ENCODE peak calls at places on chromosomes 13 and 19, in six cellular contexts. J is SK-N-SH, C is GM23338, Z is ascending aorta, F is RWPE2, D is fibroblast of lung. R is an unnamed sample. For H3K36me3, the result is how much of the 10 kb centered on the place peaks cover.

GRCh38 chr13:48500652-48501197 is 32.2 kb downstream of the RCBTB2 start:
- DNase-seq in J (no peak), C (peak), Z (no peak), F (no peak), D (peak), R (no peak)

GRCh38 chr13:87274209-87274819 is 396.9 kb upstream of the SLITRK5 start:
- DNase-seq in J (peak), C (peak), Z (no peak), F (no peak), D (peak), R (peak)

GRCh38 chr19:3343619-3344502 is 22.5 kb upstream of the NFIC start:
- DNase-seq in J (peak), C (peak), Z (peak), F (peak), D (peak), R (peak)

GRCh38 chr13:32048816-32049215 is 17.2 kb downstream of the FRY start:
- DNase-seq in J (peak), C (no peak), Z (no peak), F (no peak), D (no peak), R (no peak)

GRCh38 chr19:35673121-35673804 is 6.9 kb downstream of the UPK1A start:
- DNase-seq in J (peak), C (peak), Z (no peak), F (no peak), D (peak), R (no peak)

GRCh38 chr13:113928701-113929627 is 44.9 kb downstream of the C13orf46 start:
- DNase-seq in J (peak), C (no peak), Z (peak), F (peak), D (peak), R (peak)

GRCh38 chr13:48637601-48638000 is 16.1 kb upstream of the CYSLTR2 start:
- DNase-seq in J (no peak), C (no peak), Z (no peak), F (no peak), D (no peak), R (no peak)

GRCh38 chr13:50843256-50844043 is at the start of gene DLEU7:
- DNase-seq in J (peak), C (peak), Z (no peak), F (no peak), D (peak), R (no peak)

GRCh38 chr19:32098953-32099352 is 246.5 kb upstream of the ZNF507 start:
- DNase-seq in J (no peak), C (peak), Z (no peak), F (no peak), D (no peak), R (no peak)
- TF ChIP-seq CTCF in J (no peak), C (no peak), Z (no peak), F (no peak), D (no peak), R (no peak)

DNA sequence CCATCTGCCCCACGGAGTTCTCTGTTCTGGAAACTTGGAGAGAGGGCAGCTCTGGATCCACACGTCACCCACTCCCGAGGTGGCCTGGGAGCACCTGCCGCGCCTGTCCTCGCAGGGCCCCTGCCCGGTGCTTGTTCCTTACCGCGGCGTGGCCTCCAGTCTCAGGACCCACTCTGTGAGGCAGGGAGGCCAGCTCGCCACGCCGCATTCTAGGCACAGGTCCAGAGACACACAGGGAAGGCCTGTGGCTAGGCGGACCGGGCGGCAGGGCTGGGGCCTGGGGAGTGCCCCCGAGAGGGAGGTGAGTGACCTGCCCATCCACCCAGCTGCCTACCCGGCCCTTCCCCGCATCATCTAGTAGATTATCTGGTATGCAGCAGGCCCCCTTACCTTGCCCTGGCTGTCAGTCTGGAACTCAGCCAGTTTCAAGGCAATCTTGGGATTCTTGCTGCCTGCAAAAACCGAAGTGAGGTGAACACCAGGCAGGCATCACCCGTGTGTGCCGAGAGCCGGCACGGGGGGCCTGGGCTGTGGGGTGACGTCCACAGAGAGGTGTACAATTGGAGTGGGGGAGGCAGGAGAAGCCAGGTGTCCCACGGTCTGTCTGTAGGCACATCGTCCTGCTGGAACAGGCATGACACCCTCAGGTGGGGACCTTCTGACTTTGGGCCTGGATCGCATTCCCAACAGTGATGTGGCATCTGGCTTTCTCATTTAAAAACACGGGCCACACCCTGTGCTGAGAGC is 23.6 kb downstream of the DPP9 start:
- DNase-seq in J (no peak), C (no peak), Z (no peak), F (no peak), D (no peak), R (no peak)
- H3K36me3 ChIP-seq in J (half or more), C (under half), Z (half or more), F (half or more), D (under half), R (half or more)

GRCh38 chr19:8343483-8343844 is 402 bp upstream of the KANK3 start:
- DNase-seq in J (no peak), C (no peak), Z (no peak), F (no peak), D (no peak), R (no peak)
- H3K4me3 ChIP-seq in J (no peak), C (peak), Z (peak), F (peak), D (no peak), R (no peak)

GRCh38 chr19:39390460-39390758 is 497 bp downstream of the PAF1 start:
- DNase-seq in J (no peak), C (no peak), Z (no peak), F (no peak), D (no peak), R (no peak)
- TF ChIP-seq CTCF in J (no peak), C (no peak), Z (no peak), F (no peak), D (no peak), R (no peak)

DNA sequence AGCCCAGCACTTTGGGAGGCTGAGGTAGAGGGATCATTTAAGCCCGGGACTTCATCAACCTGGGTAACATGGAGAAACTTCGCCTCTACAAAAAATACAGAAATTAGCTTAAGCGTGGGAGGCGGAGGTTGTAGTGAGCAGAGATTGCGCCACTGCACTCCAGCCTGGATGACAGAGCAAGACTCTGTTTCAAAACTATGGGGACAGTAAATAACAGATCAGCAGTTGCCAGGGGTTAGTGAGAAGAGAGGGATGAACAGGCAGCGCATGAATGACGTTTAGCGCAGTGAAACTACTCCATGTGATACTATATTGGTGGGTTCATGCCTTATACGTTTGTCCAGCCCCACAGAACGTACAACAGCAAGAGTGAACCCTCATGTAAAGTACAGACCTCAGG is 7.1 kb upstream of the ICAM3 start:
- DNase-seq in J (no peak), C (no peak), Z (no peak), F (no peak), D (no peak), R (no peak)
- H3K36me3 ChIP-seq in J (under half), C (under half), Z (under half), F (under half), D (under half), R (under half)

DNA sequence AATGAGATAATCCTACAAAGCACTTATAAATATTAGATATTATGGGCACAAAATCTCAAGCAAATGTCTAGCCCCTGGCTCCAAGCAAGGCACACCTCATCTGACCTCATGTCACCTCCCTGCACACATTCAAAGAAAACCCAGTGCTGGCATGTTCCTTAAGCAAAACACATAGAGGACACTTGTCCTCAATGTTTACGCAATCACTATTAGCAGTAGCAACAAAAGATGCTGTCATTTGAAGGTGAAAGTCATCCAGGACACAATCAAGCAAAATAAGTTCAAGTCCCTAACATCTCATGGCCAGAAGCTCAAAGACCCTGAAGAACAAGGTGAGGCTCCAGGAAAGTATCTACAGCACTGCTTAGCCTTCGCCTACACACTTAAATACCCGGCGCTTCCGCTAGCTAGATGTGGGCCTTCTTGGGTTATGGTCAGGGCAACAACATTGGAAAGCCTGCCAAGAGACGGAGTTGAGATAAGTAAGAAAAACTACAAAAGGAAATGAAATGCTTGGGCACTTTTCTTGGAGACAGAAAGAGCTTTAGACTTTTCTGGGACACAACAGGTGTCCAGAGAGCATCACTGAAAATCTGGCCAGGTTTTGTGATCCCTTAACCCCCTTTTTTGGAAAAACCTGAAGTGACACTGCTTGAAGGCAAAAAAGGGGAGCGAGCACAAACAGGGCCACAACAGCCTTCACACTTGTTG is 85.7 kb downstream of the FOXO1 start:
- DNase-seq in J (no peak), C (no peak), Z (no peak), F (no peak), D (peak), R (no peak)
- H3K4me3 ChIP-seq in J (no peak), C (no peak), Z (no peak), F (no peak), D (no peak), R (no peak)